ENCODE peak calls at places on chromosome 1, in ten cellular contexts. One of them, this sample, is unnamed.

GRCh38 chr1:38835230-38835827 is 24.2 kb downstream of the RRAGC start:
- DNase-seq in activated CD8-positive, alpha-beta memory T cell treated with anti-CD3 and anti-CD28 coated beads, Interleukin-2, amount 50 U/mL, for 48 hours: no peak
- DNase-seq in HEK293T: peak
- DNase-seq in stimulated activated CD8-positive, alpha-beta memory T cell treated with anti-CD3 and anti-CD28 coated beads, Interleukin-15, amount 100 ng/mL, for 4 hours: peak
- DNase-seq in HuH-7.5: no peak
- DNase-seq in activated gamma-delta T cell treated with anti-CD3 and anti-CD28 coated beads, Interleukin-2, amount 50 U/mL, for 16 hours: peak
- DNase-seq in T47D: no peak
- DNase-seq in AG08396: peak
- DNase-seq in stimulated activated naive B cell treated with anti-CD40 and anti-IgM and Interleukin-4, amounts not matched to agents 10 μg/mL and 1 μg/mL and 100 μg/mL, for 72 hours: peak
- DNase-seq in effector CD4-positive, alpha-beta T cell: peak
- DNase-seq in this sample: peak

GRCh38 chr1:91583326-91583755 is 82.7 kb downstream of the CDC7 start:
- DNase-seq in AG08396: peak
- DNase-seq in stimulated activated naive B cell treated with anti-CD40 and anti-IgM and Interleukin-4, amounts not matched to agents 10 μg/mL and 1 μg/mL and 100 μg/mL, for 72 hours: no peak
- DNase-seq in activated gamma-delta T cell treated with anti-CD3 and anti-CD28 coated beads, Interleukin-2, amount 50 U/mL, for 16 hours: no peak
- DNase-seq in HuH-7.5: no peak
- DNase-seq in activated CD8-positive, alpha-beta memory T cell treated with anti-CD3 and anti-CD28 coated beads, Interleukin-2, amount 50 U/mL, for 48 hours: no peak
- DNase-seq in stimulated activated CD8-positive, alpha-beta memory T cell treated with anti-CD3 and anti-CD28 coated beads, Interleukin-15, amount 100 ng/mL, for 4 hours: no peak
- DNase-seq in HEK293T: no peak
- DNase-seq in T47D: no peak
- DNase-seq in effector CD4-positive, alpha-beta T cell: no peak
- DNase-seq in this sample: no peak

GRCh38 chr1:25106981-25107642 is 125.2 kb downstream of the SYF2 start:
- DNase-seq in HuH-7.5: no peak
- DNase-seq in stimulated activated CD8-positive, alpha-beta memory T cell treated with anti-CD3 and anti-CD28 coated beads, Interleukin-15, amount 100 ng/mL, for 4 hours: no peak
- DNase-seq in activated CD8-positive, alpha-beta memory T cell treated with anti-CD3 and anti-CD28 coated beads, Interleukin-2, amount 50 U/mL, for 48 hours: no peak
- DNase-seq in activated gamma-delta T cell treated with anti-CD3 and anti-CD28 coated beads, Interleukin-2, amount 50 U/mL, for 16 hours: no peak
- DNase-seq in effector CD4-positive, alpha-beta T cell: no peak
- DNase-seq in HEK293T: no peak
- DNase-seq in T47D: no peak
- DNase-seq in AG08396: no peak
- DNase-seq in stimulated activated naive B cell treated with anti-CD40 and anti-IgM and Interleukin-4, amounts not matched to agents 10 μg/mL and 1 μg/mL and 100 μg/mL, for 72 hours: no peak
- DNase-seq in this sample: no peak

GRCh38 chr1:39282537-39283216 is 78.2 kb downstream of the MACF1 start:
- DNase-seq in stimulated activated naive B cell treated with anti-CD40 and anti-IgM and Interleukin-4, amounts not matched to agents 10 μg/mL and 1 μg/mL and 100 μg/mL, for 72 hours: no peak
- DNase-seq in activated gamma-delta T cell treated with anti-CD3 and anti-CD28 coated beads, Interleukin-2, amount 50 U/mL, for 16 hours: no peak
- DNase-seq in HEK293T: no peak
- DNase-seq in stimulated activated CD8-positive, alpha-beta memory T cell treated with anti-CD3 and anti-CD28 coated beads, Interleukin-15, amount 100 ng/mL, for 4 hours: no peak
- DNase-seq in effector CD4-positive, alpha-beta T cell: no peak
- DNase-seq in AG08396: no peak
- DNase-seq in activated CD8-positive, alpha-beta memory T cell treated with anti-CD3 and anti-CD28 coated beads, Interleukin-2, amount 50 U/mL, for 48 hours: no peak
- DNase-seq in HuH-7.5: no peak
- DNase-seq in T47D: no peak
- DNase-seq in this sample: no peak

GRCh38 chr1:15993666-15994065 is 10.4 kb upstream of the SRARP start:
- DNase-seq in AG08396: no peak
- DNase-seq in stimulated activated CD8-positive, alpha-beta memory T cell treated with anti-CD3 and anti-CD28 coated beads, Interleukin-15, amount 100 ng/mL, for 4 hours: no peak
- DNase-seq in HEK293T: no peak
- DNase-seq in T47D: no peak
- DNase-seq in effector CD4-positive, alpha-beta T cell: no peak
- DNase-seq in HuH-7.5: no peak
- DNase-seq in stimulated activated naive B cell treated with anti-CD40 and anti-IgM and Interleukin-4, amounts not matched to agents 10 μg/mL and 1 μg/mL and 100 μg/mL, for 72 hours: no peak
- DNase-seq in activated gamma-delta T cell treated with anti-CD3 and anti-CD28 coated beads, Interleukin-2, amount 50 U/mL, for 16 hours: no peak
- DNase-seq in activated CD8-positive, alpha-beta memory T cell treated with anti-CD3 and anti-CD28 coated beads, Interleukin-2, amount 50 U/mL, for 48 hours: no peak
- DNase-seq in this sample: no peak

GRCh38 chr1:26994772-26995625 is 1.5 kb downstream of the TRNP1 start:
- DNase-seq in AG08396: no peak
- DNase-seq in stimulated activated naive B cell treated with anti-CD40 and anti-IgM and Interleukin-4, amounts not matched to agents 10 μg/mL and 1 μg/mL and 100 μg/mL, for 72 hours: no peak
- DNase-seq in effector CD4-positive, alpha-beta T cell: no peak
- DNase-seq in T47D: no peak
- DNase-seq in HuH-7.5: no peak
- DNase-seq in stimulated activated CD8-positive, alpha-beta memory T cell treated with anti-CD3 and anti-CD28 coated beads, Interleukin-15, amount 100 ng/mL, for 4 hours: no peak
- DNase-seq in HEK293T: no peak
- DNase-seq in activated gamma-delta T cell treated with anti-CD3 and anti-CD28 coated beads, Interleukin-2, amount 50 U/mL, for 16 hours: no peak
- DNase-seq in activated CD8-positive, alpha-beta memory T cell treated with anti-CD3 and anti-CD28 coated beads, Interleukin-2, amount 50 U/mL, for 48 hours: no peak
- DNase-seq in this sample: no peak

GRCh38 chr1:41700581-41700980 is 216.1 kb upstream of the EDN2 start:
- DNase-seq in AG08396: no peak
- DNase-seq in stimulated activated naive B cell treated with anti-CD40 and anti-IgM and Interleukin-4, amounts not matched to agents 10 μg/mL and 1 μg/mL and 100 μg/mL, for 72 hours: no peak
- DNase-seq in stimulated activated CD8-positive, alpha-beta memory T cell treated with anti-CD3 and anti-CD28 coated beads, Interleukin-15, amount 100 ng/mL, for 4 hours: no peak
- DNase-seq in HuH-7.5: no peak
- DNase-seq in activated CD8-positive, alpha-beta memory T cell treated with anti-CD3 and anti-CD28 coated beads, Interleukin-2, amount 50 U/mL, for 48 hours: no peak
- DNase-seq in HEK293T: no peak
- DNase-seq in activated gamma-delta T cell treated with anti-CD3 and anti-CD28 coated beads, Interleukin-2, amount 50 U/mL, for 16 hours: no peak
- DNase-seq in effector CD4-positive, alpha-beta T cell: no peak
- DNase-seq in T47D: no peak
- DNase-seq in this sample: no peak

GRCh38 chr1:177351361-177352108 is 180.8 kb downstream of the BRINP2 start:
- DNase-seq in activated CD8-positive, alpha-beta memory T cell treated with anti-CD3 and anti-CD28 coated beads, Interleukin-2, amount 50 U/mL, for 48 hours: no peak
- DNase-seq in stimulated activated naive B cell treated with anti-CD40 and anti-IgM and Interleukin-4, amounts not matched to agents 10 μg/mL and 1 μg/mL and 100 μg/mL, for 72 hours: no peak
- DNase-seq in HuH-7.5: no peak
- DNase-seq in T47D: no peak
- DNase-seq in AG08396: no peak
- DNase-seq in effector CD4-positive, alpha-beta T cell: no peak
- DNase-seq in stimulated activated CD8-positive, alpha-beta memory T cell treated with anti-CD3 and anti-CD28 coated beads, Interleukin-15, amount 100 ng/mL, for 4 hours: no peak
- DNase-seq in activated gamma-delta T cell treated with anti-CD3 and anti-CD28 coated beads, Interleukin-2, amount 50 U/mL, for 16 hours: no peak
- DNase-seq in HEK293T: no peak
- DNase-seq in this sample: no peak

GRCh38 chr1:2601721-2602303 is 15.2 kb downstream of the PRXL2B start:
- DNase-seq in T47D: no peak
- DNase-seq in activated CD8-positive, alpha-beta memory T cell treated with anti-CD3 and anti-CD28 coated beads, Interleukin-2, amount 50 U/mL, for 48 hours: no peak
- DNase-seq in HEK293T: no peak
- DNase-seq in activated gamma-delta T cell treated with anti-CD3 and anti-CD28 coated beads, Interleukin-2, amount 50 U/mL, for 16 hours: no peak
- DNase-seq in effector CD4-positive, alpha-beta T cell: no peak
- DNase-seq in stimulated activated naive B cell treated with anti-CD40 and anti-IgM and Interleukin-4, amounts not matched to agents 10 μg/mL and 1 μg/mL and 100 μg/mL, for 72 hours: no peak
- DNase-seq in stimulated activated CD8-positive, alpha-beta memory T cell treated with anti-CD3 and anti-CD28 coated beads, Interleukin-15, amount 100 ng/mL, for 4 hours: no peak
- DNase-seq in HuH-7.5: no peak
- DNase-seq in AG08396: no peak
- DNase-seq in this sample: no peak